ENCODE peak calls at places on chromosomes 3 and 15, in seven cellular contexts. U, H, B, O, C, J and G are unnamed samples.

GRCh38 chr3:37279858-37280257 is 105.5 kb upstream of the LRRFIP2 start:
- DNase-seq in C (no peak), H (no peak), B (no peak), J (no peak), U (no peak), O (no peak), G (no peak)

GRCh38 chr3:57080171-57080570 is 19.7 kb downstream of the SPATA12 start:
- DNase-seq in J (no peak), U (no peak), C (no peak), B (no peak), O (no peak), H (peak; percentile 66), G (no peak)

GRCh38 chr3:129608087-129608935 is 1.8 kb upstream of the PLXND1 start:
- DNase-seq in C (no peak), J (no peak), O (no peak), B (no peak), U (no peak), H (peak; percentile 58), G (no peak)

GRCh38 chr3:63202529-63202928 is 75.6 kb upstream of the SYNPR start:
- DNase-seq in U (no peak), C (no peak), O (no peak), J (no peak), H (no peak), B (no peak), G (no peak)

GRCh38 chr15:71083349-71083748 is 31.9 kb upstream of the THSD4 start:
- DNase-seq in B (peak; percentile 33), H (no peak), C (no peak), U (no peak), J (no peak), O (no peak), G (no peak)

GRCh38 chr3:66392966-66393485 is 107.8 kb downstream of the LRIG1 start:
- DNase-seq in B (no peak), U (no peak), J (no peak), C (peak; percentile 48), O (peak; percentile 9), H (no peak), G (no peak)

GRCh38 chr3:72145506-72146380 is 360.8 kb upstream of the PROK2 start:
- DNase-seq in O (no peak), C (no peak), B (no peak), J (no peak), U (no peak), H (no peak), G (no peak)

GRCh38 chr15:38074029-38074428 is 139.6 kb downstream of the TMCO5A start:
- DNase-seq in C (no peak), O (no peak), H (peak; percentile 18), B (no peak), U (no peak), J (no peak), G (no peak)

GRCh38 chr15:42184313-42184712 is 23.8 kb downstream of the VPS39 start:
- DNase-seq in C (no peak), B (no peak), U (no peak), O (no peak), H (no peak), J (no peak), G (no peak)

GRCh38 chr15:56243774-56244236 is at the start of gene RFX7:
- DNase-seq in C (peak; percentile 84), J (peak; percentile 83), B (peak; percentile 20), H (peak; percentile 87), U (peak; percentile 90), O (peak; percentile 88), G (peak; percentile 60)

GRCh38 chr15:28992340-28992864 is 106.6 kb downstream of the APBA2 start:
- DNase-seq in H (no peak), U (no peak), J (no peak), B (no peak), O (no peak), C (no peak), G (no peak)

GRCh38 chr3:123658118-123658859 is 73.4 kb upstream of the HACD2 start:
- DNase-seq in U (no peak), J (peak; percentile 61), O (no peak), B (peak; percentile 53), C (peak; percentile 92), H (no peak), G (no peak)

GRCh38 chr3:8741581-8742355 is 8.2 kb downstream of the CAV3 start:
- DNase-seq in J (no peak), O (peak; percentile 64), H (no peak), U (no peak), B (no peak), C (no peak), G (peak; percentile 16)

GRCh38 chr3:14361068-14361677 is 41.2 kb upstream of the SLC6A6 start:
- DNase-seq in O (no peak), H (no peak), U (no peak), C (no peak), J (no peak), B (no peak), G (no peak)

GRCh38 chr15:55619783-55620182 is 31.6 kb upstream of the PYGO1 start:
- DNase-seq in J (no peak), O (no peak), C (no peak), U (no peak), H (no peak), B (no peak), G (no peak)

GRCh38 chr3:37997791-37998370 is 7.3 kb downstream of the VILL start:
- DNase-seq in H (no peak), C (peak; percentile 76), U (no peak), J (peak; percentile 30), B (no peak), O (peak; percentile 62), G (no peak)

GRCh38 chr15:30925686-30926085 is 22.0 kb downstream of the FAN1 start:
- DNase-seq in O (no peak), B (no peak), C (no peak), J (no peak), U (no peak), H (no peak), G (no peak)
- H3K36me3 ChIP-seq in O (peaks cover 83% of the 10 kb centered on the region), B (peaks cover 64% of the 10 kb centered on the region), C (peaks cover 31% of the 10 kb centered on the region), J (peaks cover 93% of the 10 kb centered on the region), U (peaks cover 22% of the 10 kb centered on the region), H (peaks cover 66% of the 10 kb centered on the region), G (no peaks in the 10 kb centered on the region)

GRCh38 chr15:49624046-49624445 is 3.2 kb downstream of the DTWD1 start:
- DNase-seq in C (no peak), J (no peak), O (no peak), H (no peak), B (no peak), U (no peak), G (no peak)
- H3K4me3 ChIP-seq in C (no peak overlapping the region), J (no peak overlapping the region), O (no peak overlapping the region), H (no peak overlapping the region), B (no peak overlapping the region), U (no peak overlapping the region), G (no peak overlapping the region)

GRCh38 chr3:169110633-169111032 is 552.9 kb downstream of the MECOM start:
- DNase-seq in J (no peak), C (no peak), U (no peak), O (no peak), B (no peak), H (no peak), G (no peak)
- H3K27ac ChIP-seq in J (no peak overlapping the region), C (no peak overlapping the region), U (no peak overlapping the region), O (no peak overlapping the region), B (peak overlapping the region; percentile 66), H (no peak overlapping the region), G (no peak overlapping the region)

DNA sequence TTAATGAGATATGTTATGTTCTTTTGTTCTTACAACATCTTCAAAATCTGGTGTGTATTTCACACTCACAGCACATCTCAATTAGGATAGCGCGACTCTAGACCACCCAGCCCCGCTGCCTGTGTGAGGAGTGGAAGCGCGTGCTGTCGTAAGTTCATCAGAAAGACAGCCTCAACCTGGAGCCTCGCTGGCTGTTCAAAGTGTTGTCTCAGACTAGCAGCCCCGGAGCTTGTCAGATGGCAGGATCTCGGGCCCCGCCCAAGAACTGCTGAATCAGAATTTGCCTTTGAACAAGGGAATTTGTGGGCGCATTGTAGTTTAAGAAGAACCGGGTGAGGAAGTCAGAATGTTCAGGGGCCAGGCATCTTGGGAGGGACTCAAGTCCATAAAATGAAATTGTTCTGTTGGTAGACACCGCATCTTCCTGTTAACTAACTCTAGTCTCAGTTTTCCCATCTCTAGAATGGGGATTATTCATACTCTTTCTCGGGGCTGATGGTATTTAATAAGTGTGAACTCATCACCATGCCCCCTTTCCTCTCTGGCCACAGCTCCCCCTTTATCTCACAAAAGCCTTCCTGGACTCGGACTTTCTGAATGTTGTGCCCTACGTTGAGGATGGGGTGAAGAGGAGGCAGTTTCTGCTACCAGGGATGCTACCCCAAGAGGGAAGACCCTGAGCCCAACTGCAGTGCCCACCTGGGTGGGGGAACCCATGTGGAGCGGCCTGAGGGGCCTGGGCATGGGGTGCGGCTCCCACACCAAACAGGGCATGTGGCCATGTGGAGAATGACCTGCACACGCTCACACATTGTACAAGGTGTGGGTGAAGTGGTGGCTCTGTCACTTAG is 40.4 kb downstream of the BHLHE40 start:
- DNase-seq in H (no peak), B (no peak), O (no peak), J (peak; percentile 38), C (no peak), U (no peak), G (no peak)
- H3K36me3 ChIP-seq in H (no peaks in the 10 kb centered on the region), B (no peaks in the 10 kb centered on the region), O (no peaks in the 10 kb centered on the region), J (no peaks in the 10 kb centered on the region), C (no peaks in the 10 kb centered on the region), U (no peaks in the 10 kb centered on the region), G (no peaks in the 10 kb centered on the region)

GRCh38 chr3:27681249-27681748 is 40.8 kb downstream of the EOMES start:
- DNase-seq in B (no peak), U (peak; percentile 88), H (peak; percentile 79), C (no peak), J (no peak), O (no peak), G (no peak)
- H3K4me3 ChIP-seq in B (no peak overlapping the region), U (no peak overlapping the region), H (peak overlapping the region; percentile 34), C (peak overlapping the region; percentile 21), J (no peak overlapping the region), O (no peak overlapping the region), G (no peak overlapping the region)